ENCODE peak calls at places on chromosome 10, in four cellular contexts. L is activated CD8-positive, alpha-beta memory T cell treated with anti-CD3 and anti-CD28 coated beads, Interleukin-2, amount 50 U/mL, for 48 hours; D is left colon; B is anterior cingulate cortex. I is an unnamed sample.

GRCh38 chr10:89646833-89647570 is 2.0 kb upstream of the PANK1 start:
- DNase-seq in L (no peak), D (no peak), B (no peak), I (no peak)

GRCh38 chr10:100993986-100994708 is 5.5 kb upstream of the LZTS2 start:
- DNase-seq in L (no peak), D (no peak), B (peak), I (no peak)

GRCh38 chr10:13099144-13099665 is 758 bp upstream of the OPTN start:
- DNase-seq in L (peak), D (peak), B (peak), I (no peak)

GRCh38 chr10:125448596-125448995 is 234.4 kb downstream of the TEX36 start:
- DNase-seq in L (no peak), D (no peak), B (no peak), I (no peak)

GRCh38 chr10:104417629-104418292 is 64.1 kb downstream of the CFAP58 start:
- DNase-seq in L (no peak), D (no peak), B (no peak), I (no peak)

GRCh38 chr10:83603708-83604107 is 535.6 kb upstream of the GHITM start:
- DNase-seq in L (no peak), D (no peak), B (no peak), I (no peak)

GRCh38 chr10:124688889-124689670 is 55.1 kb downstream of the FAM53B start:
- DNase-seq in L (peak), D (no peak), B (no peak), I (no peak)

GRCh38 chr10:115082521-115082920 is 10.6 kb upstream of the ATRNL1 start:
- DNase-seq in L (no peak), D (no peak), B (no peak), I (no peak)

GRCh38 chr10:3693031-3693714 is 91.8 kb downstream of the KLF6 start:
- DNase-seq in L (no peak), D (no peak), B (no peak), I (no peak)

GRCh38 chr10:99619851-99620712 is at the start of gene SLC25A28:
- DNase-seq in L (peak), D (peak), B (peak), I (peak)

GRCh38 chr10:31808258-31809218 is 120.1 kb downstream of the ARHGAP12 start:
- DNase-seq in L (peak), D (no peak), B (peak), I (no peak)

GRCh38 chr10:50577681-50578350 is 45.9 kb downstream of the SGMS1 start:
- DNase-seq in L (no peak), D (peak), B (peak), I (no peak)

GRCh38 chr10:110007701-110008517 is at the start of gene ADD3:
- DNase-seq in L (peak), D (peak), B (peak), I (peak)

GRCh38 chr10:49419005-49419404 is 23.1 kb upstream of the DRGX start:
- DNase-seq in L (no peak), D (peak), B (no peak), I (no peak)

GRCh38 chr10:110355181-110355831 is 50.6 kb upstream of the SMNDC1 start:
- DNase-seq in L (no peak), D (no peak), B (no peak), I (no peak)

GRCh38 chr10:103638948-103639347 is 145.4 kb downstream of the NEURL1 start:
- DNase-seq in L (no peak), D (no peak), B (no peak), I (no peak)

GRCh38 chr10:119349341-119349740 is 142.0 kb downstream of the GRK5 start:
- DNase-seq in L (no peak), D (no peak), B (no peak), I (no peak)

GRCh38 chr10:100886946-100887345 is 25.8 kb upstream of the SLF2 start:
- DNase-seq in L (no peak), D (no peak), B (no peak), I (no peak)

GRCh38 chr10:36676321-36677169 is 448.9 kb upstream of the ANKRD30A start:
- DNase-seq in L (no peak), D (no peak), B (no peak), I (no peak)

GRCh38 chr10:48457949-48458661 is 146.8 kb downstream of the ARHGAP22 start:
- DNase-seq in L (no peak), D (no peak), B (no peak), I (no peak)

I was measured in posterior vena cava.